ENCODE peak calls at places on chromosomes 16 and 17, in five cellular contexts. E is GM23338, M is HCT116, S is K562, C is upper lobe of left lung. N is an unnamed sample.

GRCh38 chr17:61984826-61985225 is 57.0 kb upstream of the INTS2 start:
- ATAC-seq in S (no peak), M (no peak), C (no peak), E (no peak), N (no peak)

GRCh38 chr17:66275651-66276050 is 26.8 kb upstream of the PRKCA start:
- ATAC-seq in C (no peak), E (no peak), S (peak; percentile 54), M (peak; percentile 97), N (no peak)

GRCh38 chr16:89498839-89499238 is 8.5 kb upstream of the ANKRD11 start:
- ATAC-seq in E (no peak), S (no peak), M (no peak), C (no peak), N (peak; percentile 34)

GRCh38 chr16:56242740-56243139 is 51.5 kb downstream of the GNAO1 start:
- ATAC-seq in M (no peak), S (no peak), E (no peak), C (no peak), N (no peak)

GRCh38 chr17:38636054-38636453 is 30.3 kb upstream of the SRCIN1 start:
- ATAC-seq in C (no peak), S (peak; percentile 63), M (peak; percentile 91), E (peak; percentile 90), N (no peak)

GRCh38 chr17:8960325-8961144 is 5.0 kb downstream of the PIK3R5 start:
- ATAC-seq in S (no peak), M (no peak), C (no peak), E (no peak), N (no peak)

GRCh38 chr17:43212641-43213490 is 1.2 kb downstream of the TMEM106A start:
- ATAC-seq in C (no peak), M (no peak), S (no peak), E (no peak), N (no peak)

GRCh38 chr16:12375341-12375740 is 398.8 kb downstream of the SNX29 start:
- ATAC-seq in E (no peak), S (no peak), M (no peak), C (no peak), N (no peak)

GRCh38 chr17:8031261-8031661 is 7.6 kb upstream of the ALOX15B start:
- ATAC-seq in E (no peak), S (no peak), C (no peak), M (no peak), N (no peak)

GRCh38 chr16:29806096-29806579 is at the start of gene MAZ:
- ATAC-seq in M (peak; percentile 34), E (peak; percentile 0), S (no peak), C (no peak), N (peak; percentile 8)

GRCh38 chr17:3917391-3917931 is 1.2 kb upstream of the P2RX1 start:
- ATAC-seq in M (no peak), E (no peak), S (peak; percentile 55), C (no peak), N (no peak)

GRCh38 chr16:78957328-78958100 is 643.0 kb downstream of the MAF start:
- ATAC-seq in C (no peak), S (no peak), M (no peak), E (no peak), N (no peak)

GRCh38 chr16:28905229-28905754 is 19.7 kb downstream of the RABEP2 start:
- ATAC-seq in E (peak; percentile 18), S (no peak), M (no peak), C (peak; percentile 3), N (no peak)

GRCh38 chr17:74211141-74211928 is 2.0 kb upstream of the TTYH2 start:
- ATAC-seq in E (peak; percentile 17), M (peak; percentile 5), S (peak; percentile 1), C (no peak), N (no peak)

GRCh38 chr16:2209258-2210008 is 1.2 kb downstream of the BRICD5 start:
- ATAC-seq in E (no peak), M (no peak), C (no peak), S (no peak), N (no peak)

GRCh38 chr17:39213852-39214251 is 11.9 kb downstream of the STAC2 start:
- ATAC-seq in S (peak; percentile 20), C (peak; percentile 49), E (no peak), M (peak; percentile 98), N (no peak)

GRCh38 chr16:21339927-21340326 is 61.8 kb upstream of the CRYM start:
- ATAC-seq in C (no peak), S (no peak), E (no peak), M (no peak), N (no peak)

GRCh38 chr16:21336231-21336630 is 58.1 kb upstream of the CRYM start:
- ATAC-seq in C (no peak), M (no peak), S (no peak), E (no peak), N (no peak)

GRCh38 chr16:21339269-21339641 is 61.2 kb upstream of the CRYM start:
- ATAC-seq in C (no peak), E (no peak), M (no peak), S (no peak), N (no peak)

DNA sequence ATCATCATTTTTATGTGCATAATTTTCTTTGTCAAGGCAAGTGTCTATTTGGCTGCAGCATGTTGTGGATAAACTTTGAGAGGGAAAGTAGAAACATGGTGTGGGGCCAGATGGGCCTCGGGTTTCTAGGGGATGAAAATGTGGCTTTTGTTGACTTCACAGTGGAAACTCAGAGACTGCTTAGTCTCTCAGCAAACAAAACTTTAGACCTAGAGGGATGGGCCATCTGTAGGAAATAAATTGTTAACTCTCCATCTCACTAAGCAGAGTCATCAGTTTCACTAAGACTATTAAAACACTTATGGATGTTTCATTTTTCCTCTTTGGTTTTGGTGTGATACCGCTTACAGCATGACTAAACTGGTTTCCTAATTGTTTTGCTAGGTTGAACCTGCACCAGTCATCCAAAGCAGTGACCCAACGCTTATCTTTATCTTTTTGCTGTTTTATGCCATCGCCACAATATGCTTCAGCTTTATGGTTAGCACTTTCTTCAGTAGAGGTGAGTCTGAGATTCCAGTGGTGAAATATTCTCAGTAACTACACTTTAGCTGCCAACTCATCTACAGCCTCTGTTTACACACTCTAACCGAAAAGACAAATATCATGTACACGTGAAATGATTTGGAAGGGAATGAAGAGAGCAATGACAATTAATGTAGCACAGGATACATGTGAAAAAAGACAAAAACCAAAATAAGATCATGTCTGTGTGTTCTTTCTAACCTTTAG is 60.6 kb upstream of the CRYM start:
- ATAC-seq in E (no peak), C (no peak), S (no peak), M (no peak), N (no peak)
- H3K4me1 ChIP-seq in E (no peaks in the 10 kb centered on the region), C (no peaks in the 10 kb centered on the region), S (no peaks in the 10 kb centered on the region), M (no peaks in the 10 kb centered on the region), N (no peaks in the 10 kb centered on the region)

DNA sequence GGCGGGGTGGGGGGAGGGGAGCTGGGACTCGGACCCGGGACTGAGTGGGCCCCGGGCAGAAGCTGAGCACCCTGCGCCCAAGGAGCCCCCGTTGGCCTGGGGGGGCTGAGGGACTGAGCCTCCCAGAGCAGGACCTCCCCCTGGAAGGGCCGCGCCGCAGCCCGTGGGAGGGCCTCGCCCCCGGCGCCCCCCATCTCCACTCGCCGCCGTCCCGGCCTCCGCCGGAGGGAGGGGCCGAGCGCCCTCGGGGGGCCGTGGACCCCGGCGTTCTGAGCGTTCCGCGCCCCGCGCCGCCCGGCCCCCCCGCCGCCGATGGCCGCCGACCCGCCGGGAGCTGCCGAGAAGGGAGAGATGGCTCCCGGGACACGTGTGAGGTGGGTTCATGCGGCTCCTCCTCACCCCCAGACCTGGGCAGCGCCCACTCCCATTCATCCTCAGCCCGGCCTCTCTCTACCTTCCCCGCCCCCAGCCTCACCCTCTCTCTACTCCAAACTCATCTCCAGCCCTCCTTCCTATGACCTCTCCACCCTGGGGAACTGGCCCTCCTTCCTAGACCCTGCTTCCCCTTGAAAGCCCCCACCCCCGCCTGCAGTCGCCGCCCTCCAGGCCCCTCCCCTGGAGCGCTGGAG is 828 bp downstream of the FBXL19 start:
- ATAC-seq in E (no peak), C (no peak), S (no peak), M (no peak), N (no peak)
- TF ChIP-seq POLR2AphosphoS5 in E (peak; percentile 60), C (no peak), S (no peak), M (no peak), N (no peak)

GRCh38 chr17:79937981-79938695 is 97.5 kb downstream of the TBC1D16 start:
- ATAC-seq in S (no peak), C (no peak), E (peak; percentile 16), M (no peak), N (no peak)
- H3K4me1 ChIP-seq in S (peaks cover 40% of the 10 kb centered on the region), C (peaks cover 10% of the 10 kb centered on the region), E (peaks cover 26% of the 10 kb centered on the region), M (peaks cover 19% of the 10 kb centered on the region), N (no peaks in the 10 kb centered on the region)

GRCh38 chr16:4025428-4025827 is 90.8 kb downstream of the ADCY9 start:
- ATAC-seq in C (peak; percentile 50), E (no peak), M (no peak), S (no peak), N (peak; percentile 43)

GRCh38 chr16:4021916-4022315 is 94.3 kb downstream of the ADCY9 start:
- ATAC-seq in S (no peak), E (no peak), C (no peak), M (no peak), N (no peak)

GRCh38 chr16:4017807-4018206 is 98.4 kb downstream of the ADCY9 start:
- ATAC-seq in E (no peak), M (no peak), S (no peak), C (no peak), N (no peak)

GRCh38 chr16:4016648-4017047 is 99.6 kb downstream of the ADCY9 start:
- ATAC-seq in S (no peak), E (no peak), M (no peak), C (no peak), N (no peak)

DNA sequence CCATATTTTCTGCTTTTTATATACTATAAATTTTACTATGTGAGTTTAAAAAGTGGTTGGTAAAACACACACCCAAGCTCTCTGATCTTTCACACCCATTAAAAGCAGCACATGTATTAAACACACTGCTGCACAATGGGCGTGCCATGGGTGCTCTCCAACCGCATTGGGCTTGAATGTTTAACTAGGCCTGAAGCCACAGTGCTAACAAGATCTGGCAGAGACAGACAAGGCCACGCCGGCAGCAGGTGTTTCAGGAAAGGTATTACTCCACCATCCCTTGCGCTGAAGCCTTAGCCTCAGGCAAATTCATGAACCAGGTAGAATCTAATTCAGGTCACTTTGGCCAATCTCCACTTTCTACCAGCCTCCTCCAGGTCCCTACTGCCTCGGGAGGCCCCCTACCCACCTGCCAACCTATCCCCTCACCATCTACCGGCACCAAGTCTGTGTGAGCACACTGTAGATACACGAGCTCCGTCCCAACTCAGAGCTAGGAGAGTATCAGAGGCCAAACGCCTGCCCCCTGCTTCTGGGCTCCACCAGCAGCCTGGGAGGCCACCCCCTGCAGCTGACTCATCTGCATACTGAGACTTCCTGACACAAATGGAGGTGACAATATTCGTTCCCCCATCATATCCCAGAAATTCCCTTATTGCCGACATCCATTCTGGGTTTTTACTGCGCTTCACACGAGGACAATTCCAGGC is 95.0 kb downstream of the ADCY9 start:
- ATAC-seq in S (no peak), C (peak; percentile 84), M (no peak), E (peak; percentile 64), N (no peak)
- TF ChIP-seq POLR2AphosphoS5 in S (no peak), C (no peak), M (no peak), E (no peak), N (no peak)

GRCh38 chr17:50143461-50144176 is 6.9 kb downstream of the PPP1R9B start:
- ATAC-seq in M (no peak), S (no peak), C (no peak), E (no peak), N (no peak)
- H3K4me1 ChIP-seq in M (peaks cover 10% of the 10 kb centered on the region), S (peaks cover 52% of the 10 kb centered on the region), C (peaks cover 70% of the 10 kb centered on the region), E (peaks cover 21% of the 10 kb centered on the region), N (no peaks in the 10 kb centered on the region)

DNA sequence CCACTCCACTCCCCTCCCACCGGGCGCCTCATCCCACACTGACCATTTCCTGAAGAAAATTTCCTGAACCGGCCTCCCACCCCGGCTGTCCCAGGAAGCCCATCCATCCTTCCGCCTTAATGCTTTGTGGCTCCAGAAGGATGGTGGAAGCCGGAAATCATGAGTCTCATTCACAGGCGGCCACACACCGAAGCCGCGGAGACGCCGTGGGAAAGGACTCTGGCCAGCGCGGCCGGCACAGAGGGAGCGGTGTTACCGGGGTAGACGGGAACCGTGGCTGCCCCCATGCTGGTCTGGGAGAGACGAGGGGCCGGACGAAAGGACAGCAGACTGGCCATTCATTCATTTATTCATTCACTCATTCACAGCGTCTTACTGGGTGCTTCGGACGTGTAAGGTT is 326.7 kb downstream of the SEC14L1 start:
- ATAC-seq in M (no peak), S (no peak), E (no peak), C (no peak), N (no peak)
- TF ChIP-seq POLR2AphosphoS5 in M (no peak), S (no peak), E (no peak), C (no peak), N (no peak)

N was measured in gastroesophageal sphincter.